ENCODE peak calls at places on chromosome 17, in seven cellular contexts. S, E, F, P, I, X and T are unnamed samples.

GRCh38 chr17:72254808-72255449 is 134.1 kb downstream of the SOX9 start:
- DNase-seq in E (no peak), S (no peak), P (peak; percentile 50), F (no peak), X (no peak), I (no peak), T (no peak)

GRCh38 chr17:79632432-79632735 is 21.5 kb upstream of the RBFOX3 start:
- DNase-seq in S (no peak), F (no peak), I (peak; percentile 17), X (no peak), E (no peak), P (no peak), T (no peak)

GRCh38 chr17:37446027-37446426 is 39.3 kb downstream of the TADA2A start:
- DNase-seq in F (no peak), E (no peak), I (no peak), X (no peak), S (no peak), P (peak; percentile 12), T (no peak)

GRCh38 chr17:56125830-56126819 is 27.1 kb upstream of the ANKFN1 start:
- DNase-seq in F (no peak), S (peak; percentile 91), X (no peak), E (peak; percentile 12), I (no peak), P (no peak), T (no peak)

GRCh38 chr17:78748048-78748729 is 33.9 kb downstream of the CYTH1 start:
- DNase-seq in X (no peak), I (no peak), F (no peak), P (no peak), S (peak; percentile 41), E (no peak), T (no peak)

GRCh38 chr17:29588561-29589411 is 662 bp downstream of the GIT1 start:
- DNase-seq in E (no peak), P (peak; percentile 54), X (peak; percentile 47), F (no peak), S (peak; percentile 50), I (no peak), T (no peak)

GRCh38 chr17:55053855-55054254 is 85.3 kb downstream of the STXBP4 start:
- DNase-seq in I (no peak), S (peak; percentile 8), F (no peak), X (no peak), P (no peak), E (no peak), T (no peak)

GRCh38 chr17:17890773-17891759 is 54.3 kb upstream of the SREBF1 start:
- DNase-seq in E (peak; percentile 47), P (peak; percentile 27), X (peak; percentile 23), S (peak; percentile 50), I (peak; percentile 44), F (no peak), T (peak; percentile 45)

GRCh38 chr17:40358323-40359038 is 6.1 kb downstream of the GJD3 start:
- DNase-seq in S (peak; percentile 74), F (peak; percentile 85), E (peak; percentile 95), P (peak; percentile 82), I (peak; percentile 94), X (peak; percentile 89), T (peak; percentile 86)

GRCh38 chr17:68709995-68710780 is 109.0 kb upstream of the FAM20A start:
- DNase-seq in S (no peak), P (no peak), I (no peak), E (no peak), F (no peak), X (no peak), T (no peak)

GRCh38 chr17:74744714-74745547 is 3.5 kb upstream of the NHERF1 start:
- DNase-seq in E (peak; percentile 90), S (peak; percentile 56), X (peak; percentile 86), P (peak; percentile 56), I (peak; percentile 88), F (peak; percentile 74), T (peak; percentile 64)

GRCh38 chr17:34424814-34425490 is 61.9 kb upstream of the CCL1 start:
- DNase-seq in I (no peak), X (no peak), S (no peak), P (no peak), F (no peak), E (no peak), T (no peak)

GRCh38 chr17:37225458-37225857 is 150.3 kb upstream of the C17orf78 start:
- DNase-seq in I (no peak), E (no peak), P (no peak), X (no peak), F (no peak), S (no peak), T (no peak)

GRCh38 chr17:82283208-82283749 is 9.8 kb upstream of the CSNK1D start:
- DNase-seq in E (no peak), I (no peak), F (no peak), X (no peak), P (peak; percentile 89), S (peak; percentile 96), T (peak; percentile 70)